ENCODE peak calls at places on chromosomes 13 and 19, in four cellular contexts. One of them, this sample, is unnamed.

GRCh38 chr19:29836409-29836825 is 24.6 kb downstream of the CCNE1 start:
- DNase-seq in esophagus squamous epithelium: no peak
- DNase-seq in IMR-90: no peak
- DNase-seq in prostate gland: no peak
- DNase-seq in this sample: no peak

GRCh38 chr13:26132756-26133155 is 80.9 kb upstream of the SHISA2 start:
- DNase-seq in esophagus squamous epithelium: no peak
- DNase-seq in IMR-90: peak
- DNase-seq in prostate gland: no peak
- DNase-seq in this sample: no peak

GRCh38 chr19:44640518-44640917 is 3.2 kb upstream of the PVR start:
- DNase-seq in esophagus squamous epithelium: no peak
- DNase-seq in IMR-90: peak
- DNase-seq in prostate gland: no peak
- DNase-seq in this sample: no peak

GRCh38 chr13:114070098-114070799 is 62.2 kb downstream of the RASA3 start:
- DNase-seq in esophagus squamous epithelium: no peak
- DNase-seq in IMR-90: no peak
- DNase-seq in prostate gland: no peak
- DNase-seq in this sample: no peak

GRCh38 chr19:58560007-58560887 is 1.8 kb upstream of the UBE2M start:
- DNase-seq in esophagus squamous epithelium: no peak
- DNase-seq in IMR-90: no peak
- DNase-seq in prostate gland: no peak
- DNase-seq in this sample: no peak

GRCh38 chr19:33749619-33750175 is 47.0 kb upstream of the KCTD15 start:
- DNase-seq in esophagus squamous epithelium: no peak
- DNase-seq in IMR-90: no peak
- DNase-seq in prostate gland: no peak
- DNase-seq in this sample: no peak

GRCh38 chr19:46529622-46530451 is 34.2 kb upstream of the PNMA8B start:
- DNase-seq in esophagus squamous epithelium: no peak
- DNase-seq in IMR-90: peak
- DNase-seq in prostate gland: peak
- DNase-seq in this sample: peak

GRCh38 chr13:21511841-21512240 is 52.7 kb upstream of the ZDHHC20 start:
- DNase-seq in esophagus squamous epithelium: no peak
- DNase-seq in IMR-90: peak
- DNase-seq in prostate gland: peak
- DNase-seq in this sample: no peak

GRCh38 chr19:18483119-18483518 is 38.8 kb downstream of the ELL start:
- DNase-seq in esophagus squamous epithelium: no peak
- DNase-seq in IMR-90: no peak
- DNase-seq in prostate gland: no peak
- DNase-seq in this sample: no peak

DNA sequence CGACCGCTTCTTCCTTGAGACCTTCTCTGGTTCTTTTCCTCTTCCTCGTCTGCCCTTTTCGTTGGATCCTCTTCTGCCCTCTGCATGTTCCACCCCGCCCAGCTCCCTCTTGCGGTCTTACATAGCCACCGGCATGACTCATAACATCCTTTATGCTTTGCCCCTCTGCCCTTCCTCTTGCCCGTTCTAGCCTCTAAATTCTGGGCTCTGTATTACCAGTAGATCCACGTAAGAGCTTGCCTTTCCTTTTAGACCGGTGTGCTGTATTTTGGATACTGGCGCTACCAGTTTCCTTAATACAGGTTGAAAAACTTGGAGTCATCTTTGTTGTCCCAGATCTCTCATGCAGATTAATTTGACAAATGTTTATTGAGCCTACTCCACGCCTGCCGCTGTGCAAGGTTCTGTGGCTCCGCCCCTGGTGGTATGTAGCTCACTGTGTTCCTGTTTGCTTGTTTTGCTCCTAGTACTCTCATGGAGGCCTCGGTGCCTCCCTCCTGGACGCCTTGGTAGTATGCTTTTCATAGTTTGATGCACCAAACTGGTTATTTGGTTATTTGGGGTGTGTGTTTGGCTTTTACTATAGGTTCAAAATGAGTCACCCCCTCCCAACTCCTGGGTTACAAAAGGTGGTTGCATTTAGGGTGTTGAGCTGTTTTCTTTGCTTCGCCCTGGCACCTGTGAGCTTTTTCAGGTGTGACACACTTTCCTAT is 1.7 kb downstream of the GTF3A start:
- DNase-seq in esophagus squamous epithelium: peak
- DNase-seq in IMR-90: peak
- DNase-seq in prostate gland: peak
- DNase-seq in this sample: peak
- TF ChIP-seq POLR2A in esophagus squamous epithelium: no peak
- TF ChIP-seq POLR2A in IMR-90: no peak
- TF ChIP-seq POLR2A in prostate gland: no peak
- TF ChIP-seq POLR2A in this sample: no peak

GRCh38 chr19:48740705-48741030 is 258 bp upstream of the RASIP1 start:
- DNase-seq in esophagus squamous epithelium: no peak
- DNase-seq in IMR-90: no peak
- DNase-seq in prostate gland: no peak
- DNase-seq in this sample: no peak

GRCh38 chr19:48739835-48740704 is at the start of gene RASIP1:
- DNase-seq in esophagus squamous epithelium: no peak
- DNase-seq in IMR-90: no peak
- DNase-seq in prostate gland: no peak
- DNase-seq in this sample: peak

GRCh38 chr19:48739400-48739825 is 997 bp downstream of the RASIP1 start:
- DNase-seq in esophagus squamous epithelium: no peak
- DNase-seq in IMR-90: no peak
- DNase-seq in prostate gland: no peak
- DNase-seq in this sample: no peak

GRCh38 chr19:48738557-48739399 is 1.6 kb downstream of the RASIP1 start:
- DNase-seq in esophagus squamous epithelium: no peak
- DNase-seq in IMR-90: peak
- DNase-seq in prostate gland: peak
- DNase-seq in this sample: peak

DNA sequence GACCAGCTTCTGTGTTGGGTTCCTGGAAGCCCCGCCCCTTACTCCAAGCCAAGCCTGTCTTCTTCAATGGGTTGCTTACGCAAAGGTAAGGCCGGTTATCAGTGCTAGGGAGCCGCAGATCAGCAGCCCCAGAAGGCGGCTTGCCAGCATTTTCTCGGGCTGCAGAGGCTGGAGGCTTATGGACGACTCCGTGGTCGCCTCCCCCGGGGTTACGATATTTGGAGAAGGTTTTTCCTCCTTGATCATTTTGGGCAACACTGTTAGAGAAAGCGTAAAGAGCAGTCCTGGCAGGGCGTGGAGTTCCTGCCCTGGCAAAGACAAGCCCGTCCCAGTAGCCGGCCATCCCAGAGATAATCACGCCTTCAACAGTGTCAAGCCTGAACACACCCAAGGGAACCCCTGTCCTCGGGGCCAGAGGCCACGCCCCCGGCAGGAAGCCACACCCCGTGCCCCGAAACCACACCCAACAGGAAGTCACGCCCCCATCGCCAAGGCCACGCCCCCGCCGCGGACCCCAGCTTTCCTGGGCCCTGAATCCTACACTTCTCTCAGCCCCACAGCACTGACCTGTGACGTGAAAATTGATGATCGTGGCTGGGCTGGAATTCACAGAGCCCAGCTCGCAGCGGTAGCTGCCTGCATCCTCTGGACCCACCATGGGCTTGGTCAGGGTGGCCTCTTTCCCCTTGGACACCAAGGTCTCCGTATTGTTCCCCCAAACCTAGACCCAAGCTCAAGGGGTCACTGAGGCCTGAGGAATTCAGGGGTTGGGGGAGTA is 1.0 kb upstream of the RASIP1 start:
- DNase-seq in esophagus squamous epithelium: no peak
- DNase-seq in IMR-90: no peak
- DNase-seq in prostate gland: no peak
- DNase-seq in this sample: peak
- TF ChIP-seq POLR2A in esophagus squamous epithelium: no peak
- TF ChIP-seq POLR2A in IMR-90: no peak
- TF ChIP-seq POLR2A in prostate gland: no peak
- TF ChIP-seq POLR2A in this sample: no peak

DNA sequence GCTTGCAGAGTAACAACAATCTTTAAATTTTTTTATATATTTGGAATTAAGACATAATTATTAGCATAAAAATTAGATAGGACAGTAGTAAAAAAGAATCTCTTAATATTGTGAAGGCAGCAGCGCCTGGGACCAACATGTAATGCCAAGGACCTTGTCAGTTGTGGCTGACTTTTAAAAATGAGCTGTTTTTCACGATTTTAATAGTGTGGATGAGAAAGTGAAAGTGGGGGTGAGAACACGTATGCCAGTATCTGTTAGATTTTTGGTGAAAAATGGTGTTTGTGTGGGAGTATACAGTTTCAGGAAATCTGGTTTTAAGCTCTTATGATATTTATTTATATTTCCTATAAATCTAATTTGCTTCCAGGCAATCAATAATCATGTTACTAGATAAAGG is 125.2 kb downstream of the LMO7 start:
- DNase-seq in esophagus squamous epithelium: no peak
- DNase-seq in IMR-90: no peak
- DNase-seq in prostate gland: no peak
- DNase-seq in this sample: no peak
- TF ChIP-seq POLR2A in esophagus squamous epithelium: no peak
- TF ChIP-seq POLR2A in IMR-90: no peak
- TF ChIP-seq POLR2A in prostate gland: no peak
- TF ChIP-seq POLR2A in this sample: no peak

GRCh38 chr13:39864221-39864620 is 208.8 kb downstream of the COG6 start:
- DNase-seq in esophagus squamous epithelium: no peak
- DNase-seq in IMR-90: no peak
- DNase-seq in prostate gland: no peak
- DNase-seq in this sample: no peak
- TF ChIP-seq POLR2A in esophagus squamous epithelium: no peak
- TF ChIP-seq POLR2A in IMR-90: no peak
- TF ChIP-seq POLR2A in prostate gland: no peak
- TF ChIP-seq POLR2A in this sample: no peak

DNA sequence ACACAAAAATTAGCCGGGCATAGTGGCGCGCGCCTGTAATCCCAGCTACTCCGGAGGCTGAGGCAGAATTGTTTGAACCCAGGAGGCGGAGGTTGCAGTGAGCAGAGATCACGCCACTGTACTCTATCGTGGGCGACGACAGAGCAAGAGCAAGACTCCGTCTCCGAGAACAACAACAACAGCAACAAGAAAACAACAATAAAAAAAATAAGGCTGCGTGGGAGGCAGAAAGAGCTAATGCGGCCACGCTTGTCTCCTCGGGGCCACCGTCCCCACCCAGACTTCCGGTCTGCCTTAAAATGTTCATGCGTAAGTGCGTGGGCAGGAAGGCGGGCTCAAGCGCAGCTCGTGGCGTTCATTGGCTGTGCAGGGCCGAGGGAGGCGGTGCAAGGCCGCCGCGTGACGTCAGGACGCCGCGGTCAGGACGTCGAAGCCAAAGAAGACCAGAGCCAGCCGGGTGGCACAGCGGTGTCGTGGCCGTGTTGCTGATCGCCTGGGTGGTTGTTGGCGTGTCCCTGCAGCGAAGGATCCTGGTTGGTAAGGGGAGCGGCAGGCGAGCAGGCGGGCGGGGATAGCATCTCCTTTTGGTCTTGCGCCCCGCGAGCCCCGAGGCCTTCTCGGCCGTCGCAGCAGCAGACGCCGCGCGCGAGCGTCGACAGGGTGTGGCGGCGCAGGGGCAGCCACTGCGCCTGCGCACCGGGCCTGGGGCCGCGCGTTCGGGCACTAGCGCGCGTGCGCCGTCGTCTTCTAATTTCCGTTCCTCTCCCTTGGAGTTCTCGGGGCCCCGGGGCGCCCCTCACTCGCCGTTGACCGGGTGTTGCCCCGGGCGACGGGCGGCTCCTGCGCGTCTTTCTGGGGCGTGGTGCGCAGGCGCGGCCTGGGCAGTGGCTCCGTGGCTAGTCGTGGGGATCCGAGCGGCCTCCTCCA is at the start of gene LENG8:
- DNase-seq in esophagus squamous epithelium: peak
- DNase-seq in IMR-90: peak
- DNase-seq in prostate gland: peak
- DNase-seq in this sample: peak
- TF ChIP-seq POLR2A in esophagus squamous epithelium: no peak
- TF ChIP-seq POLR2A in IMR-90: peak
- TF ChIP-seq POLR2A in prostate gland: peak
- TF ChIP-seq POLR2A in this sample: peak

DNA sequence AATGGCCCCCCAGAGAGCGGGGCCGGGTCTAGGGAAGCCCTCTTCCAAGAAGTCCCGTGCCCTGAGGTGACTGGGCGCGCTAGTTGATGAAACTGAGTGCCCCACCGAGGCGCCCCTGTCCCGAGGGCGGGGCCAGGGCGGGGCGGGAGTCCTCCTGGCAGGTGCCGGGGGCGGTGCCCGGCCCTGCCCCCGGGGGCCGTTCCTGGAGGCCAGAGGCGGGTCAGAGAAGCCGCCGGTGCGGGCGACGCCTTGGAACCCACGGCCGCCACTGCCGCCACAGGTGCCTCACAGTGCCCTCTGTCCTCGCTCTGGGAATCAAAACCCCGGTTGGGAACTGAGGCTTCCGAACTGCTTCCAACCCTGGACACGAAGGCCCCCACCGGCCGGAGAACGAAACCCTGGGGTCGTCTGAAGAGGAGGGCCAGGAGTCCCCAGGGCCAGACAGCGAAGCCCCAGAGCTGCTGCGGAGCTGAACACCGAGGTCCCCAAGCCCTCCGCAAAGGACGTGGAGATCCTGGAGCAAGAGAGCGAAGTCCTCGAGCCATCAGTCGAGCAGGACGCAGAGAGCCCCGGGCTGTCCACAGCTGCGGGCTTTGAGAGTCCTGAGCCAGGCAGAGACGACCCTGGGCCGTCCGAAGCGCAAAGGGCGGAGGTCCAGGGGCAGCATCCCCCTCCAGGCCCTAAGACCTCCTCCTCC is at the start of gene MISP3:
- DNase-seq in esophagus squamous epithelium: no peak
- DNase-seq in IMR-90: no peak
- DNase-seq in prostate gland: peak
- DNase-seq in this sample: peak
- TF ChIP-seq POLR2A in esophagus squamous epithelium: no peak
- TF ChIP-seq POLR2A in IMR-90: no peak
- TF ChIP-seq POLR2A in prostate gland: no peak
- TF ChIP-seq POLR2A in this sample: peak

DNA sequence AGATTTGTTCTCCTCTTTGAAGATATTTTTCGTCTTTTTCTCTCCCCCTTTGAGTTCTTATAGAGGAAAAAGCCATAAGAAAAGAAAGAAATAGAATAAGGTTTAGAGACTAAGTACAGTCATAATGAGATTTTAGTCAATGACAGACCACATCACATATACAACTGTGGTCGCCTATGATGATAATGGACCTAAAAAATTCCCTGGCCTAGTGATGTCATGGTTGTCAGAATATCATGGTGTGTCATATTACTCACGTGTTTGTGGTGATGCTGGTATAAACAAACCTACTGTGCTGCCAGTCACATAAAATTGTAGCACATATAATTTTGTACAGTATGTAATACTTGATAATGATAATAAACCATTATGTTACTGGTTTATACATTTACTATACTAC is 1096.1 kb downstream of the OLFM4 start:
- DNase-seq in esophagus squamous epithelium: no peak
- DNase-seq in IMR-90: no peak
- DNase-seq in prostate gland: no peak
- DNase-seq in this sample: no peak
- TF ChIP-seq POLR2A in esophagus squamous epithelium: no peak
- TF ChIP-seq POLR2A in IMR-90: no peak
- TF ChIP-seq POLR2A in prostate gland: no peak
- TF ChIP-seq POLR2A in this sample: no peak

GRCh38 chr19:19956431-19957075 is 55.8 kb downstream of the ZNF93 start:
- DNase-seq in esophagus squamous epithelium: no peak
- DNase-seq in IMR-90: no peak
- DNase-seq in prostate gland: no peak
- DNase-seq in this sample: no peak
- TF ChIP-seq POLR2A in esophagus squamous epithelium: no peak
- TF ChIP-seq POLR2A in IMR-90: no peak
- TF ChIP-seq POLR2A in prostate gland: no peak
- TF ChIP-seq POLR2A in this sample: no peak

This sample was measured in body of pancreas.